ENCODE peak calls at places on chromosomes 1 and 21, in five cellular contexts. L is cardiac fibroblast, U is left ventricle myocardium inferior, F is prostate gland, P is Panc1. Z is an unnamed sample.

GRCh38 chr1:84847253-84848247 is 45.5 kb downstream of the LPAR3 start:
- DNase-seq in L (peak), P (peak), F (peak), U (peak), Z (peak)

GRCh38 chr1:58848818-58849411 is 65.1 kb upstream of the JUN start:
- DNase-seq in F (no peak), U (peak), P (peak), L (peak), Z (peak)

GRCh38 chr1:163914785-163915413 is 593.1 kb downstream of the NUF2 start:
- DNase-seq in P (no peak), L (no peak), U (no peak), F (no peak), Z (no peak)

GRCh38 chr1:64183985-64184440 is 19.4 kb upstream of the UBE2U start:
- DNase-seq in L (peak), U (no peak), F (no peak), P (peak), Z (peak)

GRCh38 chr1:99737016-99737415 is 29.4 kb downstream of the FRRS1 start:
- DNase-seq in L (peak), P (no peak), F (no peak), U (no peak), Z (peak)

GRCh38 chr1:96698332-96698983 is 23.1 kb upstream of the PTBP2 start:
- DNase-seq in U (peak), P (no peak), L (peak), F (no peak), Z (peak)

GRCh38 chr1:234582186-234582585 is 27.8 kb downstream of the IRF2BP2 start:
- DNase-seq in U (no peak), L (no peak), F (no peak), P (no peak), Z (no peak)

GRCh38 chr1:227934476-227935313 is 13.0 kb downstream of the WNT9A start:
- DNase-seq in F (no peak), L (peak), P (peak), U (no peak), Z (peak)

GRCh38 chr1:24769656-24770651 is 24.7 kb downstream of the CLIC4 start:
- DNase-seq in F (peak), P (no peak), L (peak), U (no peak), Z (peak)

GRCh38 chr1:247295274-247295684 is 36.4 kb downstream of the ZNF496 start:
- DNase-seq in P (no peak), U (no peak), F (no peak), L (peak), Z (peak)

GRCh38 chr21:41678944-41679343 is 87.9 kb downstream of the RIPK4 start:
- DNase-seq in P (peak), L (peak), F (peak), U (peak), Z (peak)

GRCh38 chr1:189697113-189697512 is 780.6 kb downstream of the BRINP3 start:
- DNase-seq in U (no peak), L (no peak), F (no peak), P (no peak), Z (no peak)

GRCh38 chr1:64514197-64514765 is 44.4 kb downstream of the CACHD1 start:
- DNase-seq in P (no peak), L (peak), F (no peak), U (no peak), Z (peak)

GRCh38 chr1:46202975-46203737 is at the start of gene LURAP1:
- DNase-seq in F (no peak), L (peak), U (peak), P (no peak), Z (peak)

GRCh38 chr1:160907976-160908375 is 23.0 kb upstream of the ITLN1 start:
- DNase-seq in L (peak), F (peak), P (no peak), U (no peak), Z (no peak)

GRCh38 chr1:234669499-234669898 is 59.5 kb upstream of the IRF2BP2 start:
- DNase-seq in U (no peak), F (no peak), L (no peak), P (no peak), Z (no peak)

DNA sequence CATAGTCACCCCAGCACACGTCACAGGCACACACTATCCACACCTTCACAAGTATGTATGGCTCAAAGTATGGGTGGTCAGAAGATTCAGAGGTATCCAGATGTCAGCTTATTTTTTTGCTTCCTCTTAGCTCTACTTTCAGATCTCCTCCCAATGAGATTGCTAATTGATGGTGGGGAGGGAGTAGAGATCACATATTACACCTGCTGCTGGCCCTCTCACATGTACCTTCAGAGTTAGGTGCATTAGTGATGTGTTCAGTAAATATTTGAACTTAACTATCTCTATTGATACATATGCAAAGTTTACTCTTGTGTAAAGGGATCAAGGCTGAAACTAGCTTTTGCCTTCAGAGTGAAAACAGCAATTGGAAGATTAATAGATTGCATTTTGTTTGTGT is 262.6 kb downstream of the PCP4 start:
- DNase-seq in P (no peak), U (no peak), F (no peak), L (no peak), Z (no peak)
- H3K4me3 ChIP-seq in P (no peak), U (no peak), F (no peak), L (no peak), Z (no peak)

DNA sequence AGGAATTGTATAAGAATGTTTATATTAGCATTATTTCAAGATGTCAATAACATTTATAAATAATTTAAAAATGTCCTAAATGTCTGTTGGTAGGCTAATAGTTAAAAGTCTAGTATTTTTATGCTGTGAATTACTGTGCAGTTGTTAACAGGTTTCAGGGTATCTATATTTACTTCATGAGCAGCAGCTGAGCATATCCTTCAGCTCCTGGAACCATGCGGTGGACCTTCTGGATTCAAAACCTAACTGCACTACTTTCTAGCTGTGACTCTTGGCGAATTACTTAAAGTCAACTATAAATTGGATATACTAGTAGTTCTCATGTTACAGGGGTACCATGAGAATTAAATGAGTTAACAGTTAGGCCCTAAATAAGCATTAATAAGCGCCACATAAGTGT is 3.7 kb downstream of the CEP350 start:
- DNase-seq in P (no peak), L (no peak), U (no peak), F (no peak), Z (no peak)
- TF ChIP-seq CTCF in P (no peak), L (no peak), U (no peak), F (no peak), Z (no peak)

GRCh38 chr1:231418101-231418740 is 3.9 kb downstream of the EGLN1 start:
- DNase-seq in U (no peak), L (no peak), F (no peak), P (no peak), Z (no peak)
- H3K4me3 ChIP-seq in U (peak), L (peak), F (no peak), P (peak), Z (peak)

GRCh38 chr1:95451904-95452303 is 217.9 kb downstream of the RWDD3 start:
- DNase-seq in P (no peak), F (no peak), L (no peak), U (no peak), Z (no peak)

GRCh38 chr1:95453053-95453452 is 219.0 kb downstream of the RWDD3 start:
- DNase-seq in F (no peak), L (no peak), P (no peak), U (no peak), Z (no peak)

GRCh38 chr1:95451054-95451453 is 217.0 kb downstream of the RWDD3 start:
- DNase-seq in L (no peak), U (no peak), P (no peak), F (no peak), Z (no peak)
- TF ChIP-seq CTCF in L (no peak), U (no peak), P (peak), F (no peak), Z (no peak)

GRCh38 chr1:2273401-2274090 is 45.4 kb downstream of the SKI start:
- DNase-seq in U (no peak), L (no peak), F (no peak), P (no peak), Z (no peak)
- H3K4me3 ChIP-seq in U (no peak), L (no peak), F (no peak), P (no peak), Z (no peak)